ENCODE peak calls at places on chromosomes 11 and 22, in seven cellular contexts. W is AG10803, K is A673, J is activated T-helper 1 cell treated with Interleukin-2 at 50 U/mL for 16 hours, Z is ovary, F is NCI-H1092, Y is tibial artery. G is an unnamed sample.

GRCh38 chr11:1257366-1257765 is 34.5 kb downstream of the MUC5B start:
- DNase-seq in W (no peak), K (no peak), J (no peak), Z (no peak), F (no peak), Y (no peak), G (no peak)

GRCh38 chr11:40597546-40598113 is 861.8 kb downstream of the LRRC4C start:
- DNase-seq in W (no peak), K (no peak), J (no peak), Z (no peak), F (peak; percentile 51), Y (no peak), G (no peak)

GRCh38 chr11:115912484-115912945 is 408.3 kb upstream of the CADM1 start:
- DNase-seq in W (no peak), K (no peak), J (no peak), Z (no peak), F (peak; percentile 54), Y (no peak), G (no peak)

GRCh38 chr22:43789452-43789851 is 22.7 kb downstream of the EFCAB6 start:
- DNase-seq in W (peak; percentile 99), K (peak; percentile 19), J (no peak), Z (peak; percentile 46), F (no peak), Y (no peak), G (no peak)

GRCh38 chr22:23501244-23501643 is 78.8 kb downstream of the IGLL1 start:
- DNase-seq in W (no peak), K (no peak), J (no peak), Z (no peak), F (no peak), Y (peak; percentile 12), G (no peak)

GRCh38 chr22:29521526-29521925 is 32.0 kb downstream of the THOC5 start:
- DNase-seq in W (no peak), K (no peak), J (no peak), Z (no peak), F (no peak), Y (no peak), G (no peak)

GRCh38 chr22:50526849-50527801 is 1.7 kb upstream of the SCO2 start:
- DNase-seq in W (peak; percentile 38), K (no peak), J (no peak), Z (no peak), F (no peak), Y (peak; percentile 81), G (no peak)

GRCh38 chr11:13339196-13340153 is 61.9 kb downstream of the BMAL1 start:
- DNase-seq in W (peak; percentile 94), K (peak; percentile 60), J (no peak), Z (peak; percentile 36), F (no peak), Y (no peak), G (peak; percentile 10)

GRCh38 chr11:66247801-66248200 is 20.6 kb upstream of the RAB1B start:
- DNase-seq in W (no peak), K (no peak), J (no peak), Z (no peak), F (no peak), Y (no peak), G (no peak)

GRCh38 chr22:17359501-17359900 is 9.8 kb upstream of the CECR2 start:
- DNase-seq in W (no peak), K (no peak), J (no peak), Z (no peak), F (no peak), Y (no peak), G (no peak)

GRCh38 chr22:36758792-36759271 is 17.1 kb downstream of the IFT27 start:
- DNase-seq in W (no peak), K (no peak), J (no peak), Z (no peak), F (no peak), Y (peak; percentile 63), G (no peak)

GRCh38 chr11:79678780-79679468 is 238.1 kb upstream of the TENM4 start:
- DNase-seq in W (no peak), K (no peak), J (no peak), Z (no peak), F (no peak), Y (no peak), G (no peak)

GRCh38 chr11:58637367-58637766 is 14.9 kb downstream of the CNTF start:
- DNase-seq in W (no peak), K (no peak), J (no peak), Z (no peak), F (no peak), Y (no peak), G (no peak)

GRCh38 chr11:100739636-100740035 is 52.5 kb downstream of the ARHGAP42 start:
- DNase-seq in W (peak; percentile 78), K (no peak), J (no peak), Z (no peak), F (no peak), Y (no peak), G (no peak)

GRCh38 chr22:24153959-24154358 is 27.3 kb upstream of the SUSD2 start:
- DNase-seq in W (no peak), K (no peak), J (no peak), Z (no peak), F (no peak), Y (no peak), G (no peak)

GRCh38 chr11:67274768-67275605 is 8.7 kb downstream of the GRK2 start:
- DNase-seq in W (no peak), K (no peak), J (no peak), Z (peak; percentile 59), F (no peak), Y (peak; percentile 71), G (no peak)

GRCh38 chr11:46345131-46345597 is 2.1 kb upstream of the DGKZ start:
- DNase-seq in W (no peak), K (no peak), J (no peak), Z (no peak), F (no peak), Y (no peak), G (no peak)

GRCh38 chr22:44147821-44148574 is 32.7 kb upstream of the PARVG start:
- DNase-seq in W (peak; percentile 74), K (peak; percentile 89), J (no peak), Z (no peak), F (no peak), Y (no peak), G (no peak)

GRCh38 chr11:125626381-125626950 is 1.5 kb downstream of the CHEK1 start:
- DNase-seq in W (peak; percentile 30), K (no peak), J (no peak), Z (no peak), F (peak; percentile 70), Y (no peak), G (peak; percentile 8)

GRCh38 chr22:41264408-41264941 is 21.5 kb downstream of the RANGAP1 start:
- DNase-seq in W (no peak), K (no peak), J (no peak), Z (no peak), F (no peak), Y (no peak), G (no peak)

GRCh38 chr11:88051386-88051785 is 123.9 kb downstream of the RAB38 start:
- DNase-seq in W (peak; percentile 3), K (no peak), J (no peak), Z (no peak), F (no peak), Y (no peak), G (no peak)

GRCh38 chr11:1152316-1153104 is 5.2 kb upstream of the MUC5AC start:
- DNase-seq in W (peak; percentile 11), K (no peak), J (no peak), Z (no peak), F (no peak), Y (peak; percentile 59), G (no peak)

GRCh38 chr22:21080435-21081137 is 34.8 kb downstream of the LRRC74B start:
- DNase-seq in W (no peak), K (no peak), J (no peak), Z (no peak), F (no peak), Y (no peak), G (no peak)

GRCh38 chr11:29300441-29300840 is 716.4 kb downstream of the KCNA4 start:
- DNase-seq in W (peak; percentile 81), K (no peak), J (no peak), Z (no peak), F (no peak), Y (no peak), G (no peak)

GRCh38 chr11:94822080-94822479 is 53.9 kb downstream of the AMOTL1 start:
- DNase-seq in W (no peak), K (no peak), J (no peak), Z (no peak), F (no peak), Y (no peak), G (no peak)

GRCh38 chr22:37274380-37274862 is 7.9 kb upstream of the CYTH4 start:
- DNase-seq in W (no peak), K (no peak), J (no peak), Z (no peak), F (no peak), Y (peak; percentile 81), G (no peak)

GRCh38 chr11:94768602-94769511 is 701 bp downstream of the AMOTL1 start:
- DNase-seq in W (no peak), K (peak; percentile 41), J (no peak), Z (peak; percentile 51), F (peak; percentile 28), Y (peak; percentile 76), G (no peak)

GRCh38 chr22:48494968-48495750 is 1332.5 kb downstream of the BRD1 start:
- DNase-seq in W (no peak), K (no peak), J (no peak), Z (peak; percentile 14), F (no peak), Y (peak; percentile 54), G (no peak)

GRCh38 chr11:45468265-45468856 is 182.2 kb upstream of the SYT13 start:
- DNase-seq in W (peak; percentile 31), K (no peak), J (no peak), Z (no peak), F (no peak), Y (no peak), G (no peak)

GRCh38 chr22:37546436-37547248 is 13.6 kb upstream of the CDC42EP1 start:
- DNase-seq in W (peak; percentile 84), K (no peak), J (no peak), Z (peak; percentile 75), F (no peak), Y (peak; percentile 93), G (no peak)

GRCh38 chr11:16613401-16614381 is 124.8 kb upstream of the C11orf58 start:
- DNase-seq in W (peak; percentile 76), K (peak; percentile 93), J (no peak), Z (peak; percentile 78), F (peak; percentile 90), Y (peak; percentile 93), G (peak; percentile 24)

GRCh38 chr11:108584973-108585372 is 8.6 kb downstream of the EXPH5 start:
- DNase-seq in W (no peak), K (no peak), J (no peak), Z (no peak), F (no peak), Y (no peak), G (no peak)

GRCh38 chr11:86688398-86689179 is 16.2 kb upstream of the ME3 start:
- DNase-seq in W (peak; percentile 93), K (no peak), J (no peak), Z (no peak), F (no peak), Y (no peak), G (no peak)

GRCh38 chr11:88433546-88434230 is 96.2 kb upstream of the CTSC start:
- DNase-seq in W (no peak), K (no peak), J (no peak), Z (no peak), F (no peak), Y (no peak), G (no peak)

GRCh38 chr11:19537803-19538453 is 174.7 kb upstream of the NAV2 start:
- DNase-seq in W (no peak), K (no peak), J (no peak), Z (no peak), F (no peak), Y (no peak), G (no peak)